ENCODE peak calls at places on chromosomes 1 and 21, in seven cellular contexts. K is activated B cell treated with CpG ODN at 0.5 μM for 24 hours; V is HFF-Myc; L is mammary epithelial cell; R is activated CD8-positive, alpha-beta T cell treated with anti-CD3 and anti-CD28 coated beads for 36 hours; I is progenitor cell of endocrine pancreas; X is cardiac fibroblast. D is an unnamed sample.

GRCh38 chr1:182520746-182521145 is 68.3 kb downstream of the RNASEL start:
- DNase-seq in K (no peak), V (no peak), L (peak), R (no peak), I (no peak), X (peak), D (peak)

GRCh38 chr1:241950390-241950789 is 7.2 kb upstream of the BECN2 start:
- DNase-seq in K (no peak), V (peak), L (peak), R (no peak), I (no peak), X (no peak), D (peak)

GRCh38 chr1:67749844-67750689 is 65.1 kb downstream of the GADD45A start:
- DNase-seq in K (no peak), V (peak), L (peak), R (no peak), I (no peak), X (peak), D (peak)

GRCh38 chr1:185520188-185520935 is 203.3 kb upstream of the IVNS1ABP start:
- DNase-seq in K (no peak), V (no peak), L (peak), R (no peak), I (no peak), X (peak), D (peak)

GRCh38 chr21:44869860-44870747 is 3.4 kb downstream of the PTTG1IP start:
- DNase-seq in K (no peak), V (peak), L (peak), R (no peak), I (no peak), X (peak), D (peak)

GRCh38 chr1:208781391-208782035 is 537.3 kb upstream of the PLXNA2 start:
- DNase-seq in K (no peak), V (no peak), L (no peak), R (no peak), I (no peak), X (no peak), D (no peak)

GRCh38 chr1:216580538-216581057 is 142.6 kb downstream of the ESRRG start:
- DNase-seq in K (no peak), V (no peak), L (no peak), R (no peak), I (no peak), X (no peak), D (no peak)

GRCh38 chr1:226061793-226062557 is 541 bp upstream of the H3-3A start:
- DNase-seq in K (peak), V (no peak), L (peak), R (peak), I (peak), X (peak), D (peak)

GRCh38 chr1:1136547-1137230 is 20.8 kb upstream of the C1orf159 start:
- DNase-seq in K (peak), V (no peak), L (no peak), R (no peak), I (no peak), X (no peak), D (no peak)

GRCh38 chr1:235878082-235878781 is 11.5 kb upstream of the LYST start:
- DNase-seq in K (no peak), V (no peak), L (peak), R (no peak), I (no peak), X (no peak), D (no peak)

GRCh38 chr1:53639251-53639721 is 99.7 kb downstream of the GLIS1 start:
- DNase-seq in K (no peak), V (no peak), L (peak), R (no peak), I (no peak), X (peak), D (peak)

GRCh38 chr1:145977486-145978476 is 13.3 kb downstream of the POLR3GL start:
- DNase-seq in K (no peak), V (peak), L (peak), R (peak), I (peak), X (peak), D (peak)

GRCh38 chr1:202565890-202566289 is 144.4 kb downstream of the SYT2 start:
- DNase-seq in K (no peak), V (no peak), L (no peak), R (peak), I (no peak), X (no peak), D (no peak)

GRCh38 chr1:32239335-32239734 is 7.7 kb upstream of the FAM167B start:
- DNase-seq in K (no peak), V (no peak), L (no peak), R (no peak), I (no peak), X (no peak), D (no peak)

GRCh38 chr1:220999872-221000863 is 120.9 kb downstream of the HLX start:
- DNase-seq in K (no peak), V (no peak), L (peak), R (no peak), I (no peak), X (peak), D (peak)

GRCh38 chr1:55244476-55245109 is 29.4 kb upstream of the USP24 start:
- DNase-seq in K (no peak), V (no peak), L (peak), R (no peak), I (no peak), X (peak), D (peak)

GRCh38 chr1:42756956-42757891 is 9.6 kb downstream of the P3H1 start:
- DNase-seq in K (no peak), V (peak), L (peak), R (peak), I (no peak), X (peak), D (peak)

GRCh38 chr1:53572061-53572801 is 113.0 kb downstream of the DMRTB1 start:
- DNase-seq in K (no peak), V (no peak), L (peak), R (no peak), I (no peak), X (peak), D (peak)

GRCh38 chr21:26883768-26884167 is 38.6 kb upstream of the ADAMTS1 start:
- DNase-seq in K (no peak), V (no peak), L (no peak), R (no peak), I (no peak), X (peak), D (no peak)

GRCh38 chr21:44425307-44425894 is 29.9 kb upstream of the LRRC3 start:
- DNase-seq in K (no peak), V (no peak), L (peak), R (no peak), I (no peak), X (no peak), D (peak)

GRCh38 chr21:21084179-21084578 is 86.0 kb downstream of the NCAM2 start:
- DNase-seq in K (no peak), V (no peak), L (no peak), R (no peak), I (no peak), X (peak), D (no peak)

GRCh38 chr1:33876970-33877680 is 13.2 kb downstream of the HMGB4 start:
- DNase-seq in K (no peak), V (peak), L (no peak), R (no peak), I (no peak), X (no peak), D (peak)

GRCh38 chr21:25872271-25872670 is 137.5 kb downstream of the GABPA start:
- DNase-seq in K (no peak), V (no peak), L (no peak), R (no peak), I (no peak), X (no peak), D (no peak)

GRCh38 chr1:238690415-238690814 is 696.0 kb upstream of the CHRM3 start:
- DNase-seq in K (no peak), V (no peak), L (peak), R (no peak), I (no peak), X (peak), D (peak)

GRCh38 chr1:236759252-236759859 is 35.7 kb upstream of the MTR start:
- DNase-seq in K (no peak), V (no peak), L (peak), R (peak), I (no peak), X (peak), D (peak)

GRCh38 chr1:35845766-35846165 is 37.2 kb upstream of the AGO1 start:
- DNase-seq in K (no peak), V (no peak), L (no peak), R (no peak), I (no peak), X (no peak), D (no peak)

GRCh38 chr1:226181996-226182714 is 4.4 kb downstream of the ACBD3 start:
- DNase-seq in K (no peak), V (peak), L (peak), R (no peak), I (no peak), X (peak), D (peak)

GRCh38 chr1:224851850-224852261 is 77.6 kb upstream of the DNAH14 start:
- DNase-seq in K (no peak), V (no peak), L (no peak), R (peak), I (no peak), X (no peak), D (no peak)
- TF ChIP-seq CTCF in K (no peak), V (no peak), L (no peak), R (peak), I (no peak), X (no peak), D (no peak)

DNA sequence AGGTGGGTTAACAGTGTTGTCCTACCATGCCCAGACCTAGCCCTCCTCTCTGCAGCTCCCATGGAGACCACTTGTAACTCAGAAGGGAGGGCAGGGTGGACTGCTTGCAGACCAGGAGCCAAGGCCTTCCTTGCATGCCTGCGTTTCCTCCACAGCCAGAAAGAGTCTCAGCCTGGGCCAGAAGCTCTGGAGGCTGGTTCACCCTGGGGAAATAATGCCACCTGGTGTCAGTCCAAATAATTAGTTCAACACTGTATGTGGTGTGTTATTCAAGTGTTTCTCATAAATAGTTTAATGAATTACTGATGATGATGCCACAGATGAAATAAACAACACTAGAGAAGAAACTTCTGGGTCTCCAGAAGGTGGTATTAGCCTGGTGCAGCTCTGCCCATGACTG is 16.9 kb upstream of the VANGL1 start:
- DNase-seq in K (no peak), V (no peak), L (no peak), R (no peak), I (no peak), X (no peak), D (no peak)
- TF ChIP-seq CTCF in K (no peak), V (no peak), L (peak), R (no peak), I (no peak), X (no peak), D (no peak)

GRCh38 chr1:246608616-246609376 is 42.5 kb downstream of the CNST start:
- DNase-seq in K (no peak), V (peak), L (peak), R (peak), I (no peak), X (peak), D (peak)
- TF ChIP-seq CTCF in K (no peak), V (peak), L (peak), R (no peak), I (no peak), X (peak), D (no peak)

GRCh38 chr1:231724876-231725647 is 98.5 kb downstream of the DISC1 start:
- DNase-seq in K (no peak), V (peak), L (peak), R (peak), I (no peak), X (peak), D (peak)
- TF ChIP-seq CTCF in K (no peak), V (peak), L (peak), R (peak), I (peak), X (peak), D (peak)

GRCh38 chr1:101440484-101440883 is 203.7 kb downstream of the S1PR1 start:
- DNase-seq in K (no peak), V (no peak), L (no peak), R (no peak), I (no peak), X (no peak), D (no peak)

GRCh38 chr1:101436100-101436511 is 199.3 kb downstream of the S1PR1 start:
- DNase-seq in K (no peak), V (no peak), L (no peak), R (no peak), I (no peak), X (no peak), D (peak)

DNA sequence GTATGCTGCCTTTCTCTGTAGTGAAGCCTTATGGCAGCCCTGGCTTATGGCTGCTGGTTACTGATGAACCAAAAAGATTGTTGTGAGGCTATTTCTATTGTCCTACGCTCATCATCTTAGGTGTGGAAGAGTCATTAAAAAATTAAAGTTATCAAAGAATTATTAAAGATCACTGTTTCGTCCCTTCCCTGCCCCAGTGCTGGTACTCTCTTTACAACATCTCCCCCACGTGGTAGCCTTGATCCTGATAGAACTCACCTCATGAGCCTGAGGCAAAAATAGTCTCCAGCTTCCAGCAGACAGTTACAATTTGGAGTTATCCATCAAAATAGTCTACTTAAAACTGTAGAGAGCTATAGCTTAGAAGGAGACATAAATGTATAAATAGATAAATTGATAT is 201.5 kb downstream of the S1PR1 start:
- DNase-seq in K (no peak), V (no peak), L (peak), R (no peak), I (no peak), X (peak), D (peak)
- TF ChIP-seq CTCF in K (no peak), V (peak), L (peak), R (peak), I (peak), X (peak), D (peak)

GRCh38 chr1:215523128-215523861 is 43.8 kb upstream of the KCTD3 start:
- DNase-seq in K (no peak), V (no peak), L (no peak), R (no peak), I (no peak), X (peak), D (no peak)
- TF ChIP-seq CTCF in K (no peak), V (no peak), L (no peak), R (no peak), I (peak), X (no peak), D (peak)

GRCh38 chr1:10604966-10605365 is 130.2 kb downstream of the PEX14 start:
- DNase-seq in K (no peak), V (no peak), L (no peak), R (no peak), I (no peak), X (no peak), D (no peak)

GRCh38 chr1:10606070-10606469 is 131.3 kb downstream of the PEX14 start:
- DNase-seq in K (no peak), V (no peak), L (no peak), R (no peak), I (no peak), X (no peak), D (no peak)

GRCh38 chr1:10607228-10607627 is 132.5 kb downstream of the PEX14 start:
- DNase-seq in K (no peak), V (no peak), L (no peak), R (no peak), I (no peak), X (no peak), D (peak)

GRCh38 chr1:10610901-10611600 is 136.3 kb downstream of the PEX14 start:
- DNase-seq in K (no peak), V (no peak), L (no peak), R (no peak), I (no peak), X (peak), D (peak)

GRCh38 chr1:10608690-10609089 is 133.9 kb downstream of the PEX14 start:
- DNase-seq in K (no peak), V (no peak), L (no peak), R (no peak), I (no peak), X (no peak), D (no peak)
- TF ChIP-seq CTCF in K (no peak), V (no peak), L (no peak), R (no peak), I (no peak), X (no peak), D (no peak)

GRCh38 chr1:41021526-41022308 is at the start of gene SLFNL1:
- DNase-seq in K (no peak), V (no peak), L (no peak), R (peak), I (no peak), X (peak), D (peak)

GRCh38 chr1:41022424-41022823 is 899 bp upstream of the SLFNL1 start:
- DNase-seq in K (no peak), V (no peak), L (no peak), R (no peak), I (no peak), X (no peak), D (no peak)

GRCh38 chr1:41024953-41025352 is 3.4 kb upstream of the SLFNL1 start:
- DNase-seq in K (no peak), V (no peak), L (no peak), R (no peak), I (no peak), X (no peak), D (no peak)

GRCh38 chr1:41025979-41026819 is 4.7 kb upstream of the SLFNL1 start:
- DNase-seq in K (no peak), V (no peak), L (no peak), R (no peak), I (no peak), X (no peak), D (no peak)

DNA sequence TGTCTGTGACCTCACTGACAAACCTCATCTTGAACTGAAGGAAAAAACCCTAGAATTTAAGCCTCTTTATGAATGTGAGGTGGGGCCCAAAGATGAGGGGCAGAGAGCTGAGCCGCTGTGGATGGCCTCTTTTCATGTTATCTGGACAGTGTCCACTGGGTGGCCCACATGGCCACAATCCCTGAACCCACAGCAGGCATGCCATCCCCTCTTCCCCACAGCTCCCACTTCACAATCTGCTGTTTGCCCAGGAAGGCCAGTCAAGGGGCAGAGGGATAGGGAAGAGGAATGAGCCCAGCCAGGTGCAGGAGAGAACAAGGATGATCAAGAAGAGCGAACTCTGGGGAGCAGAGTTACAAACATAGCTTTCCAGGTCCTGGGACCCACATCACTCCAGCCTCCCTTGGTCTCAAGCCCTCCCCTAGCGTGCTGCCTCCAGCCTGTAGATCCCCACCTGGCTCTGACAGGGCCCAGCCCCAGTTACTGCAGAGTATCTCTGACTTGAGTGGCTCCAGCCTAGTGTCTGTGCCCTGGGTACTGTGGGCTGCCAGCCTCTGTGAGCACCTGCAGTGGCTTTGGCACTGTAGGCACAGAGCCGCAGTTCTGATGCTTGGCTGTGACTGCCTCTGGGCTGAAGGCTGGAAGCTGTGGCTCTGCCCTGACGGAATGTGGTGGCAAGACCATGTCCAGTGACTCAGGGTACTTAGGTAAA is 1.9 kb upstream of the SLFNL1 start:
- DNase-seq in K (no peak), V (no peak), L (no peak), R (no peak), I (no peak), X (peak), D (peak)
- TF ChIP-seq CTCF in K (no peak), V (peak), L (peak), R (no peak), I (peak), X (peak), D (peak)